ENCODE peak calls at places on chromosome 15, in ten cellular contexts. W, X, P, A, E, H, T, N, D and O are unnamed samples.

GRCh38 chr15:70279096-70279495 is 181.4 kb upstream of the TLE3 start:
- DNase-seq in W (no peak), X (no peak), P (no peak), A (no peak), E (peak), H (no peak), T (no peak), N (no peak), D (no peak), O (no peak)

GRCh38 chr15:65767264-65767595 is 24.9 kb downstream of the DENND4A start:
- DNase-seq in W (no peak), X (no peak), P (no peak), A (no peak), E (no peak), H (no peak), T (no peak), N (no peak), D (no peak), O (no peak)

GRCh38 chr15:101525087-101525669 is 35.7 kb upstream of the PCSK6 start:
- DNase-seq in W (no peak), X (no peak), P (no peak), A (no peak), E (no peak), H (no peak), T (no peak), N (no peak), D (no peak), O (no peak)

GRCh38 chr15:32687556-32687955 is 30.2 kb upstream of the GREM1 start:
- DNase-seq in W (no peak), X (no peak), P (no peak), A (no peak), E (no peak), H (no peak), T (no peak), N (no peak), D (peak), O (no peak)

GRCh38 chr15:82040862-82041261 is 5.0 kb downstream of the MEX3B start:
- DNase-seq in W (no peak), X (no peak), P (peak), A (no peak), E (no peak), H (no peak), T (no peak), N (no peak), D (no peak), O (peak)

GRCh38 chr15:78061963-78062427 is 15.5 kb downstream of the TBC1D2B start:
- DNase-seq in W (peak), X (no peak), P (peak), A (no peak), E (no peak), H (no peak), T (no peak), N (no peak), D (peak), O (no peak)

GRCh38 chr15:64232400-64232799 is 69.6 kb upstream of the PPIB start:
- DNase-seq in W (no peak), X (no peak), P (no peak), A (no peak), E (no peak), H (no peak), T (no peak), N (no peak), D (peak), O (no peak)

GRCh38 chr15:86973284-86973844 is 893.7 kb downstream of the AGBL1 start:
- DNase-seq in W (no peak), X (no peak), P (no peak), A (no peak), E (no peak), H (no peak), T (no peak), N (no peak), D (no peak), O (no peak)